ENCODE peak calls at places on chromosomes 16 and 17, in six cellular contexts. One of them, this sample, is unnamed.

GRCh38 chr16:11036868-11037410 is 92.6 kb downstream of the CLEC16A start:
- DNase-seq in NCI-H524: no peak
- DNase-seq in anterior cingulate cortex: no peak
- DNase-seq in lower leg skin: no peak
- DNase-seq in cardiac muscle cell: no peak
- DNase-seq in NCI-H1105 treated with DMSO at 0.1 percent for 48 hours: no peak
- DNase-seq in this sample: no peak

GRCh38 chr17:11264183-11264871 is 23.3 kb downstream of the SHISA6 start:
- DNase-seq in NCI-H524: no peak
- DNase-seq in anterior cingulate cortex: no peak
- DNase-seq in lower leg skin: no peak
- DNase-seq in cardiac muscle cell: no peak
- DNase-seq in NCI-H1105 treated with DMSO at 0.1 percent for 48 hours: no peak
- DNase-seq in this sample: no peak

GRCh38 chr17:72423718-72424117 is 302.9 kb downstream of the SOX9 start:
- DNase-seq in NCI-H524: no peak
- DNase-seq in anterior cingulate cortex: no peak
- DNase-seq in lower leg skin: no peak
- DNase-seq in cardiac muscle cell: no peak
- DNase-seq in NCI-H1105 treated with DMSO at 0.1 percent for 48 hours: no peak
- DNase-seq in this sample: no peak

GRCh38 chr16:31113420-31114124 is 3.9 kb upstream of the KAT8 start:
- DNase-seq in NCI-H524: no peak
- DNase-seq in anterior cingulate cortex: no peak
- DNase-seq in lower leg skin: no peak
- DNase-seq in cardiac muscle cell: no peak
- DNase-seq in NCI-H1105 treated with DMSO at 0.1 percent for 48 hours: no peak
- DNase-seq in this sample: no peak

GRCh38 chr17:37737081-37737480 is 7.8 kb downstream of the HNF1B start:
- DNase-seq in NCI-H524: no peak
- DNase-seq in anterior cingulate cortex: no peak
- DNase-seq in lower leg skin: no peak
- DNase-seq in cardiac muscle cell: no peak
- DNase-seq in NCI-H1105 treated with DMSO at 0.1 percent for 48 hours: no peak
- DNase-seq in this sample: no peak

GRCh38 chr16:48434653-48435318 is 49.6 kb upstream of the SIAH1 start:
- DNase-seq in NCI-H524: no peak
- DNase-seq in anterior cingulate cortex: no peak
- DNase-seq in lower leg skin: no peak
- DNase-seq in cardiac muscle cell: no peak
- DNase-seq in NCI-H1105 treated with DMSO at 0.1 percent for 48 hours: no peak
- DNase-seq in this sample: no peak

GRCh38 chr16:68000450-68000849 is 1.2 kb upstream of the DPEP2 start:
- DNase-seq in NCI-H524: no peak
- DNase-seq in anterior cingulate cortex: no peak
- DNase-seq in lower leg skin: no peak
- DNase-seq in cardiac muscle cell: no peak
- DNase-seq in NCI-H1105 treated with DMSO at 0.1 percent for 48 hours: no peak
- DNase-seq in this sample: no peak

GRCh38 chr17:19370493-19370960 is 7.8 kb upstream of the MAPK7 start:
- DNase-seq in NCI-H524: no peak
- DNase-seq in anterior cingulate cortex: no peak
- DNase-seq in lower leg skin: no peak
- DNase-seq in cardiac muscle cell: no peak
- DNase-seq in NCI-H1105 treated with DMSO at 0.1 percent for 48 hours: no peak
- DNase-seq in this sample: no peak

GRCh38 chr16:85517154-85517553 is 96.0 kb upstream of the GSE1 start:
- DNase-seq in NCI-H524: no peak
- DNase-seq in anterior cingulate cortex: no peak
- DNase-seq in lower leg skin: no peak
- DNase-seq in cardiac muscle cell: no peak
- DNase-seq in NCI-H1105 treated with DMSO at 0.1 percent for 48 hours: no peak
- DNase-seq in this sample: no peak